ENCODE peak calls at places on chromosomes 16 and 17, in six cellular contexts. E is astrocyte, B is HepG2, G is mammary epithelial cell, I is kidney, Z is GM12878. O is an unnamed sample.

GRCh38 chr16:85902366-85903155 is 3.6 kb downstream of the IRF8 start:
- DNase-seq in G (no peak), I (peak; percentile 59), B (no peak), E (no peak), Z (peak; percentile 92), O (no peak)

GRCh38 chr16:66620419-66620775 is 15.9 kb downstream of the CMTM3 start:
- DNase-seq in E (no peak), Z (no peak), G (no peak), B (no peak), I (no peak), O (no peak)

GRCh38 chr17:79750650-79751545 is 20.2 kb downstream of the ENPP7 start:
- DNase-seq in G (no peak), I (peak; percentile 5), Z (no peak), B (no peak), E (no peak), O (no peak)

GRCh38 chr16:55691771-55692170 is 36.0 kb downstream of the SLC6A2 start:
- DNase-seq in G (no peak), B (no peak), E (no peak), I (no peak), Z (no peak), O (no peak)

GRCh38 chr17:40564883-40565744 is at the start of gene CCR7:
- DNase-seq in Z (no peak), G (no peak), B (no peak), E (no peak), I (no peak), O (no peak)

GRCh38 chr17:73646409-73647305 is 2.4 kb upstream of the SDK2 start:
- DNase-seq in Z (no peak), B (peak; percentile 21), G (no peak), E (no peak), I (no peak), O (no peak)

GRCh38 chr17:68514809-68515208 is 2.6 kb downstream of the PRKAR1A start:
- DNase-seq in G (peak; percentile 77), I (no peak), B (peak; percentile 21), Z (no peak), E (peak; percentile 56), O (peak; percentile 85)

GRCh38 chr16:3879258-3879886 is 1.1 kb downstream of the CREBBP start:
- DNase-seq in B (no peak), I (peak; percentile 83), Z (no peak), E (no peak), G (no peak), O (peak; percentile 61)

GRCh38 chr17:42363767-42364585 is 24.3 kb downstream of the STAT3 start:
- DNase-seq in Z (no peak), G (peak; percentile 37), B (no peak), E (peak; percentile 88), I (no peak), O (peak; percentile 91)

GRCh38 chr16:1707193-1707790 is 1.3 kb downstream of the MAPK8IP3 start:
- DNase-seq in I (no peak), Z (no peak), E (peak; percentile 52), B (peak; percentile 41), G (no peak), O (peak; percentile 58)

GRCh38 chr16:66299349-66299748 is 67.1 kb upstream of the CDH5 start:
- DNase-seq in G (no peak), I (peak; percentile 3), E (no peak), B (no peak), Z (no peak), O (no peak)

GRCh38 chr16:83549836-83550569 is 257.8 kb upstream of the HSBP1 start:
- DNase-seq in G (no peak), E (no peak), B (no peak), I (no peak), Z (no peak), O (no peak)

GRCh38 chr17:38749222-38750043 is 1.3 kb upstream of the PCGF2 start:
- DNase-seq in I (peak; percentile 97), E (peak; percentile 47), G (peak; percentile 67), Z (no peak), B (peak; percentile 89), O (peak; percentile 70)

GRCh38 chr17:38877130-38877851 is 7.4 kb downstream of the LASP1 start:
- DNase-seq in I (no peak), G (no peak), B (no peak), E (no peak), Z (no peak), O (no peak)

GRCh38 chr16:73697336-73697735 is 599.3 kb upstream of the PSMD7 start:
- DNase-seq in B (no peak), I (no peak), E (no peak), G (peak; percentile 27), Z (no peak), O (no peak)

GRCh38 chr16:68689921-68690320 is 44.8 kb downstream of the CDH3 start:
- DNase-seq in E (no peak), G (no peak), Z (no peak), B (no peak), I (peak; percentile 19), O (no peak)

GRCh38 chr16:19085679-19086200 is 18.3 kb downstream of the COQ7 start:
- DNase-seq in I (no peak), B (no peak), E (peak; percentile 19), G (no peak), Z (no peak), O (no peak)

GRCh38 chr17:57259817-57260216 is 3.5 kb downstream of the MSI2 start:
- DNase-seq in G (no peak), B (no peak), E (no peak), I (no peak), Z (no peak), O (no peak)

GRCh38 chr17:11330871-11331270 is 89.9 kb downstream of the SHISA6 start:
- DNase-seq in I (no peak), G (no peak), E (peak; percentile 16), B (no peak), Z (no peak), O (peak; percentile 3)

GRCh38 chr17:74288785-74289184 is 14.8 kb downstream of the DNAI2 start:
- DNase-seq in G (peak; percentile 74), B (no peak), E (no peak), I (no peak), Z (peak; percentile 69), O (no peak)

GRCh38 chr17:2453325-2453724 is 52.5 kb upstream of the MNT start:
- DNase-seq in E (no peak), Z (no peak), I (no peak), G (no peak), B (no peak), O (no peak)

GRCh38 chr17:34607917-34608316 is 28.5 kb downstream of the TMEM132E start:
- DNase-seq in G (no peak), B (no peak), E (no peak), I (no peak), Z (no peak), O (no peak)

GRCh38 chr17:11612956-11613355 is 14.7 kb downstream of the DNAH9 start:
- DNase-seq in B (no peak), E (no peak), G (no peak), Z (no peak), I (no peak), O (no peak)

GRCh38 chr17:75044716-75045115 is 2.1 kb downstream of the ATP5PD start:
- DNase-seq in E (no peak), I (no peak), G (no peak), B (no peak), Z (no peak), O (no peak)

GRCh38 chr16:66269631-66270332 is 96.7 kb upstream of the CDH5 start:
- DNase-seq in I (no peak), G (no peak), B (no peak), E (no peak), Z (no peak), O (no peak)

GRCh38 chr16:65071371-65072311 is 50.2 kb downstream of the CDH11 start:
- DNase-seq in Z (no peak), G (no peak), E (peak; percentile 72), B (no peak), I (peak; percentile 80), O (no peak)

GRCh38 chr17:27669136-27669535 is 38.1 kb downstream of the LGALS9 start:
- DNase-seq in B (no peak), I (peak; percentile 33), E (no peak), G (no peak), Z (no peak), O (no peak)

GRCh38 chr17:8110456-8110804 is 7.9 kb downstream of the ALOXE3 start:
- DNase-seq in B (no peak), G (no peak), Z (no peak), E (no peak), I (no peak), O (no peak)
- H3K4me3 ChIP-seq in B (no peak overlapping the region), G (no peak overlapping the region), Z (no peak overlapping the region), E (no peak overlapping the region), I (no peak overlapping the region), O (no peak overlapping the region)

GRCh38 chr16:59997706-59998105 is 1263.6 kb upstream of the GOT2 start:
- DNase-seq in B (no peak), G (no peak), Z (no peak), I (no peak), E (no peak), O (no peak)
- H3K9me3 ChIP-seq in B (peaks cover 90% of the 10 kb centered on the region), G (peaks cover 2% of the 10 kb centered on the region), Z (no peaks in the 10 kb centered on the region), I (no peaks in the 10 kb centered on the region), E (peaks cover 3% of the 10 kb centered on the region), O (peaks cover 8% of the 10 kb centered on the region)

DNA sequence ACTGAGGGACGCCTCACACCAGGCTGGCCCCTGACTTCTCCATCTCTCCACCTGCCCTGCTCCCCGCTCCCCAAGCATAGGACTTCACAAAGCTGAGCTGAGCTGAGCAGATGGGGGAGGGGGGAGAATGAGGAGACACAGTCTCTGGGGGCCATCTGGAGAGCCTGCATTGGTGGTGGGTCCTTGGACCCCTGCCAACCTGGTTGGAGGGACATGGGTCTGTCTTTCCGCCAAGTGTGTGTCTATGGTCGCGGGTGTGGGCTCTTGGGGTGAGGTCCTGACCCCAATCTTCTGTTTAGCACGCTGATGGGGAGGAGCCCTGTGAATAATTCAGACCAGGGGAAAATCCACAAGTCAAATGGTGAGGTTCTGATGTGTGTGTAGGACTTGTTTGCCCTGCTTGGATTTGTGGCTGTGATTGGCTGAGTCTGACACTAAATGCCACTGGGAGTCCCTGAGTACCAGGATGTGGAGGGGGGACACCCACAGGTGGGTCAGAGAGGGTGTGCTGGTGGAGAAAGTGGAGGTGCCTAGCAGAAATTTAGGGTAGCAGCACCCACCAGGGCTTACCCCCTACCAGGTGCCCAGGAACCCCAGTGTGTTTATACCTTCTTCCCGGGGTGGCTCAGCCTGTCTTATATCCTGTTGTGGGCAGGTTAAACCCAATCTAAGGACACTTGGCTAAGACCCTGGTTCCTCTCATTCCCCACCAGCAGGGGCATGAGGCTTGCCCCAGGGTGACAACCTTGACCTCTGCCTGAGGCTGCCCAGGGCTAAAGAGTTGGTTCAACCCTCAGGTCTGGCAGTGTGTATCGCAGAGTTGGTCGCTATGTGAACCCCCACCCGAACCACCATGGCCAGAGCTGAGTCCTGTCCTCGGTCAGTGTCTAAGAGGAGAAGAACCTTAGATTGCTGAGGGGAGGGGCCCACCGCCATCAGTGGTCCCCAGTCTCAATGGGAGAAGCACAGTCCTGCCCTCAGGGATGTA is 2.1 kb downstream of the FMNL1 start:
- DNase-seq in E (no peak), B (no peak), G (no peak), I (no peak), Z (no peak), O (no peak)
- H3K9ac ChIP-seq in E (no peak overlapping the region), B (no peak overlapping the region), G (no peak overlapping the region), I (no peak overlapping the region), Z (peak overlapping the region; percentile 92), O (no peak overlapping the region)

GRCh38 chr17:3474212-3474611 is 1.6 kb upstream of the ASPA start:
- DNase-seq in I (no peak), E (no peak), G (no peak), B (peak; percentile 81), Z (no peak), O (peak; percentile 10)
- H3K4me3 ChIP-seq in I (no peak overlapping the region), E (no peak overlapping the region), G (no peak overlapping the region), B (peak overlapping the region; percentile 9), Z (no peak overlapping the region), O (peak overlapping the region; percentile 92)

O was measured in adipocyte.